ENCODE peak calls at places on chromosomes 3 and 15, in seven cellular contexts. O, N, W, D, A, X and Z are unnamed samples.

GRCh38 chr15:84734794-84735479 is 13.5 kb upstream of the ZNF592 start:
- DNase-seq in O (peak), N (peak), W (peak), D (peak), A (peak), X (no peak), Z (peak)

GRCh38 chr15:25894371-25894902 is 31.3 kb upstream of the ATP10A start:
- DNase-seq in O (no peak), N (no peak), W (no peak), D (no peak), A (no peak), X (no peak), Z (no peak)

GRCh38 chr3:100068758-100069345 is 45.4 kb downstream of the FILIP1L start:
- DNase-seq in O (peak), N (peak), W (peak), D (peak), A (peak), X (peak), Z (peak)

GRCh38 chr3:195768831-195769303 is 42.9 kb downstream of the MUC4 start:
- DNase-seq in O (no peak), N (no peak), W (no peak), D (no peak), A (no peak), X (peak), Z (no peak)

GRCh38 chr15:81858136-81858535 is 187.7 kb downstream of the MEX3B start:
- DNase-seq in O (no peak), N (no peak), W (no peak), D (no peak), A (no peak), X (no peak), Z (no peak)

GRCh38 chr3:112734718-112735350 is 93.9 kb upstream of the CCDC80 start:
- DNase-seq in O (peak), N (peak), W (peak), D (peak), A (peak), X (peak), Z (peak)

GRCh38 chr3:62558549-62559112 is 185.3 kb upstream of the FEZF2 start:
- DNase-seq in O (peak), N (peak), W (peak), D (peak), A (no peak), X (peak), Z (peak)

GRCh38 chr3:167813169-167814123 is 77.9 kb downstream of the SERPINI1 start:
- DNase-seq in O (no peak), N (no peak), W (no peak), D (no peak), A (no peak), X (no peak), Z (peak)

GRCh38 chr3:29281265-29282228 is 676 bp downstream of the RBMS3 start:
- DNase-seq in O (no peak), N (no peak), W (peak), D (no peak), A (peak), X (peak), Z (no peak)

GRCh38 chr3:161233557-161233956 is 12.4 kb downstream of the NMD3 start:
- DNase-seq in O (no peak), N (no peak), W (peak), D (no peak), A (no peak), X (no peak), Z (no peak)

GRCh38 chr3:115808816-115809215 is 185.5 kb downstream of the GAP43 start:
- DNase-seq in O (no peak), N (no peak), W (no peak), D (no peak), A (no peak), X (no peak), Z (no peak)

GRCh38 chr3:27119639-27120038 is 249.5 kb downstream of the NEK10 start:
- DNase-seq in O (no peak), N (no peak), W (no peak), D (no peak), A (no peak), X (no peak), Z (no peak)

GRCh38 chr3:159634414-159634813 is 354.2 kb upstream of the IL12A start:
- DNase-seq in O (no peak), N (no peak), W (peak), D (no peak), A (no peak), X (no peak), Z (no peak)
- TF ChIP-seq RFX5 in O (no peak), N (no peak), W (no peak), D (no peak), A (no peak), X (no peak), Z (no peak)

DNA sequence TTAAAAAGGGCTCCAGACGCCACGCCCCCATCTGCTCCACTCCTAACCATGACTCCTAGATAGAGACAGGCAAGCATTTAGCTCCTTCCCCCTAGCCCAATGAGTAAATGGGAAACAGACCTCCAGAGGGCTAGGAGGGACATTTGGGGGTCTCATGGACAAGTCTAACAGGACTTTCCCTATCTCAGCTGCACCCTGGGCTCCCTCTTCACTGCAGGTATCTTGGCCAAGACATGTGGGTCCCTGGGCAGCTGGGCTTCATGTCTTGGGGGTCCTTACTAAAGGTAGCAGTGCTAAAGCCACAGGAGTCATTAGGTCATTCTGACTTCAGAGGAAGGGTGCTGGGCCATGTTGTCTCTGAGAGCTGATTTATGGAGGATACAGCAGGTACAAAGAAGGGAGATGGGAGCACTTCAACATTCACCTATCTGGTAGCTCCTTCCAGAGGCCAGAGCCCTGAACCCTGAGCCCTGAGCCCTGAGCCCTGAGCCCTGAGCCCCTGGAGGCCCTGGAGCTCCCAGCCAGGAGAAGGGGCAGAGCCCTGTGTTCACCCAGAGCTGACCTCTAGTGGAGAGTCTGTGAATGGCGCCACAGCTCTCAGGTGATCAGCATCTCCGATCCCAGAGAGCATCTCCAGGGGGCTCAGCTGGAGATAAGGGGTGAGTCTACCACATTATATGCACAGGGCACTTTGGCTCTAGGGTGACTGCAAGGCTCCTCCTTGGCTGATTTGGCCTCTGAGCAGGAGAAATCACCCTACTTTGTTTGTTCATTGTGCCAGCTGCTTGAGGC is 40.1 kb upstream of the EPHB1 start:
- DNase-seq in O (peak), N (peak), W (peak), D (peak), A (no peak), X (peak), Z (peak)
- TF ChIP-seq RFX5 in O (no peak), N (no peak), W (no peak), D (no peak), A (no peak), X (no peak), Z (no peak)

GRCh38 chr3:50674349-50675178 is at the start of gene DOCK3:
- DNase-seq in O (peak), N (peak), W (peak), D (peak), A (no peak), X (peak), Z (no peak)
- TF ChIP-seq RFX5 in O (no peak), N (no peak), W (no peak), D (no peak), A (no peak), X (no peak), Z (no peak)

GRCh38 chr3:49006591-49007067 is 562 bp upstream of the WDR6 start:
- DNase-seq in O (peak), N (no peak), W (peak), D (no peak), A (no peak), X (peak), Z (no peak)

GRCh38 chr3:49007068-49007770 is at the start of gene WDR6:
- DNase-seq in O (peak), N (peak), W (peak), D (peak), A (peak), X (peak), Z (peak)

GRCh38 chr3:49005298-49005680 is 1.9 kb upstream of the WDR6 start:
- DNase-seq in O (no peak), N (no peak), W (no peak), D (no peak), A (no peak), X (no peak), Z (no peak)

GRCh38 chr3:49005998-49006397 is 1.2 kb upstream of the WDR6 start:
- DNase-seq in O (no peak), N (no peak), W (no peak), D (no peak), A (no peak), X (no peak), Z (no peak)

GRCh38 chr3:49004352-49005297 is 2.6 kb upstream of the WDR6 start:
- DNase-seq in O (peak), N (no peak), W (no peak), D (no peak), A (no peak), X (no peak), Z (peak)
- TF ChIP-seq RFX5 in O (no peak), N (no peak), W (no peak), D (no peak), A (no peak), X (no peak), Z (no peak)

DNA sequence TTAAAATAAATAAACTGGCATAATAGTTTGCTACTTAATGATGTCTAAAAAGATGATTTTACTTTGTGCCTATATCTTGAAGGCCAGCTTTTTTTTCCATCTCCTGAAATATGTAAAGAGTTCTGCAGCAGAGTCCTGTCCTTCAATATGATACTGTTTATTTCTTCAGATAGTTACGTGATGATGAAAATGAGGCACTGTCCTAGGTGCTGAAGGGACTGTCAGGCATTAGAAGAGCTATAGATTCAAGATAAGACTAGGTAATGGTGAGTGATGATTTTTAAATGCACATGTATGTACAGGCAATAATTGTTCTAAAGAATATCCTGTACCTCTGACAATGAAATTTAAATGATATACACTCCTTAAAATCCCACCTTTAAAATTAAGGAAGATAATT is 326.9 kb upstream of the DNAJC19 start:
- DNase-seq in O (no peak), N (no peak), W (peak), D (no peak), A (no peak), X (no peak), Z (no peak)
- TF ChIP-seq RFX5 in O (no peak), N (no peak), W (no peak), D (no peak), A (no peak), X (no peak), Z (no peak)

DNA sequence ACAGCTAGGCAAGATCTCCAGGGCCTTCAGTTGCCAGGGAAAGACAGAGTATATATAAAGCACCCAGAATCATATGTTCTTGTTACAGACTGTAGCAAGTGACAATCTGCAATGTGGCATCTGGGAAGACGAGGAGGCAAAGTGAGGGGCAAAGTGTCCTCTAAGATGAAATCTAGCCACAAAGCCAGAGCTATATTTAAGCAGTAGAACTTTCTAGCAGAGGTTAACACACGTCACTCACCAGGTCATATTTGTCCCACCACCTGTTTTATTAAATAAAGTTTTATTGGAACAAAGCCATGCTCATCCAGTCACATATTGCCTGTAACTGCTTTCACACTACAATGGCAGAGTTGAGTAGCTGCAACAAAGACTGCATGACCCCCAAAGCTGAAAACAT is 51.5 kb downstream of the PDZRN3 start:
- DNase-seq in O (no peak), N (no peak), W (no peak), D (no peak), A (no peak), X (no peak), Z (no peak)
- TF ChIP-seq RFX5 in O (no peak), N (no peak), W (no peak), D (no peak), A (no peak), X (no peak), Z (no peak)

GRCh38 chr3:64431717-64432116 is 206.5 kb upstream of the PRICKLE2 start:
- DNase-seq in O (no peak), N (no peak), W (no peak), D (no peak), A (no peak), X (no peak), Z (no peak)
- TF ChIP-seq RFX5 in O (no peak), N (no peak), W (no peak), D (no peak), A (no peak), X (no peak), Z (no peak)

GRCh38 chr3:52341123-52341522 is 25.0 kb downstream of the DNAH1 start:
- DNase-seq in O (no peak), N (no peak), W (no peak), D (no peak), A (no peak), X (no peak), Z (no peak)

GRCh38 chr3:52343946-52344600 is 28.0 kb downstream of the DNAH1 start:
- DNase-seq in O (no peak), N (no peak), W (no peak), D (no peak), A (no peak), X (no peak), Z (no peak)

GRCh38 chr3:52333869-52334557 is 17.9 kb downstream of the DNAH1 start:
- DNase-seq in O (no peak), N (no peak), W (peak), D (no peak), A (no peak), X (no peak), Z (peak)

GRCh38 chr3:52339612-52340011 is 23.5 kb downstream of the DNAH1 start:
- DNase-seq in O (peak), N (peak), W (peak), D (no peak), A (peak), X (peak), Z (peak)
- TF ChIP-seq RFX5 in O (no peak), N (no peak), W (no peak), D (no peak), A (no peak), X (peak), Z (no peak)

GRCh38 chr3:124969963-124970722 is 35.6 kb upstream of the MUC13 start:
- DNase-seq in O (no peak), N (no peak), W (no peak), D (no peak), A (no peak), X (no peak), Z (no peak)
- TF ChIP-seq RFX5 in O (no peak), N (no peak), W (no peak), D (no peak), A (no peak), X (no peak), Z (no peak)